ENCODE peak calls at places on chromosome 16, in ten cellular contexts. B is CD8-positive, alpha-beta memory T cell; J is heart left ventricle; N is tibial nerve; O is hepatocyte; Z is SK-N-SH; P is uterus; T is K562; G is tibial artery; H is mesendoderm. W is an unnamed sample.

GRCh38 chr16:1451702-1452392 is 7.5 kb upstream of the CCDC154 start:
- DNase-seq in O (no peak), J (no peak), P (no peak), G (no peak), T (no peak), N (no peak), B (no peak), Z (no peak), H (no peak), W (no peak)

GRCh38 chr16:61812251-61812650 is 224.0 kb downstream of the CDH8 start:
- DNase-seq in O (no peak), N (no peak), T (no peak), G (no peak), B (no peak), J (no peak), Z (no peak), P (no peak), H (no peak), W (peak; percentile 5)

GRCh38 chr16:72894291-72895151 is 153.4 kb downstream of the ZFHX3 start:
- DNase-seq in P (peak; percentile 36), T (no peak), B (no peak), J (peak; percentile 44), G (peak; percentile 74), O (no peak), H (no peak), Z (no peak), N (no peak), W (no peak)

GRCh38 chr16:89031715-89032659 is 55.0 kb upstream of the CBFA2T3 start:
- DNase-seq in O (no peak), Z (no peak), N (peak; percentile 28), T (no peak), G (no peak), J (peak; percentile 45), B (peak; percentile 63), H (no peak), P (no peak), W (no peak)

GRCh38 chr16:19718624-19718965 is 524 bp downstream of the IQCK start:
- DNase-seq in N (no peak), G (no peak), H (peak; percentile 55), P (no peak), T (no peak), B (no peak), O (peak; percentile 37), J (no peak), Z (no peak), W (peak; percentile 81)

GRCh38 chr16:12406840-12407690 is 396.6 kb downstream of the CPPED1 start:
- DNase-seq in J (no peak), N (no peak), Z (no peak), O (no peak), P (no peak), G (no peak), H (no peak), T (no peak), B (no peak), W (no peak)

GRCh38 chr16:8168016-8168415 is 422.3 kb downstream of the TMEM114 start:
- DNase-seq in Z (no peak), T (no peak), O (no peak), H (no peak), N (no peak), P (no peak), J (no peak), B (no peak), G (no peak), W (no peak)

GRCh38 chr16:87982491-87983415 is 31.5 kb downstream of the BANP start:
- DNase-seq in Z (no peak), G (peak; percentile 41), J (peak; percentile 10), P (no peak), O (no peak), H (no peak), T (no peak), B (no peak), N (no peak), W (no peak)

GRCh38 chr16:85871756-85872155 is 27.2 kb upstream of the IRF8 start:
- DNase-seq in H (no peak), T (no peak), P (no peak), B (no peak), O (no peak), G (no peak), N (no peak), J (no peak), Z (no peak), W (no peak)
- H3K27me3 ChIP-seq in H (no peaks in the 10 kb centered on the region), T (peaks cover 6% of the 10 kb centered on the region), P (no peaks in the 10 kb centered on the region), B (no peaks in the 10 kb centered on the region), O (no peaks in the 10 kb centered on the region), G (peaks cover 34% of the 10 kb centered on the region), N (no peaks in the 10 kb centered on the region), J (no peaks in the 10 kb centered on the region), Z (peaks cover 39% of the 10 kb centered on the region), W (no peaks in the 10 kb centered on the region)

GRCh38 chr16:13848795-13849194 is 71.2 kb upstream of the ERCC4 start:
- DNase-seq in G (no peak), N (no peak), Z (no peak), B (no peak), H (peak; percentile 23), J (no peak), O (no peak), P (no peak), T (no peak), W (peak; percentile 20)
- H3K4me3 ChIP-seq in G (no peak overlapping the region), N (no peak overlapping the region), Z (no peak overlapping the region), B (no peak overlapping the region), H (no peak overlapping the region), J (no peak overlapping the region), O (no peak overlapping the region), P (no peak overlapping the region), T (no peak overlapping the region), W (no peak overlapping the region)

GRCh38 chr16:84350611-84351400 is 17.5 kb upstream of the ATP2C2 start:
- DNase-seq in O (no peak), Z (no peak), H (no peak), N (no peak), P (no peak), B (no peak), T (no peak), G (no peak), J (no peak), W (no peak)

GRCh38 chr16:84351630-84352029 is 16.7 kb upstream of the ATP2C2 start:
- DNase-seq in P (no peak), B (no peak), T (no peak), H (no peak), Z (no peak), G (no peak), J (no peak), O (no peak), N (no peak), W (no peak)

GRCh38 chr16:84347161-84347560 is 21.2 kb upstream of the ATP2C2 start:
- DNase-seq in T (no peak), H (no peak), P (no peak), G (no peak), Z (no peak), B (no peak), J (no peak), O (no peak), N (no peak), W (no peak)

GRCh38 chr16:84349852-84350565 is 18.3 kb upstream of the ATP2C2 start:
- DNase-seq in H (no peak), N (no peak), J (no peak), G (no peak), T (no peak), O (no peak), B (no peak), P (no peak), Z (no peak), W (no peak)

GRCh38 chr16:84348386-84348785 is 20.0 kb upstream of the ATP2C2 start:
- DNase-seq in O (no peak), T (no peak), J (no peak), B (no peak), Z (no peak), G (no peak), N (no peak), H (no peak), P (no peak), W (no peak)
- H3K27me3 ChIP-seq in O (no peaks in the 10 kb centered on the region), T (peaks cover 54% of the 10 kb centered on the region), J (no peaks in the 10 kb centered on the region), B (no peaks in the 10 kb centered on the region), Z (peaks cover 45% of the 10 kb centered on the region), G (no peaks in the 10 kb centered on the region), N (no peaks in the 10 kb centered on the region), H (no peaks in the 10 kb centered on the region), P (no peaks in the 10 kb centered on the region), W (no peaks in the 10 kb centered on the region)

GRCh38 chr16:84312783-84313382 is 18.2 kb downstream of the WFDC1 start:
- DNase-seq in B (no peak), T (no peak), N (no peak), J (no peak), Z (peak; percentile 58), H (peak; percentile 62), G (no peak), O (peak; percentile 58), P (no peak), W (peak; percentile 93)
- H3K4me3 ChIP-seq in B (no peak overlapping the region), T (no peak overlapping the region), N (no peak overlapping the region), J (no peak overlapping the region), Z (no peak overlapping the region), H (no peak overlapping the region), G (peak overlapping the region; percentile 32), O (no peak overlapping the region), P (no peak overlapping the region), W (peak overlapping the region; percentile 19)

GRCh38 chr16:81817296-81817695 is 38.2 kb downstream of the PLCG2 start:
- DNase-seq in Z (no peak), T (no peak), N (no peak), J (no peak), G (no peak), H (no peak), B (no peak), P (no peak), O (no peak), W (no peak)

GRCh38 chr16:81816793-81817210 is 37.7 kb downstream of the PLCG2 start:
- DNase-seq in T (no peak), N (no peak), Z (no peak), J (no peak), B (no peak), P (no peak), H (no peak), G (no peak), O (no peak), W (no peak)

GRCh38 chr16:81818514-81819304 is 39.6 kb downstream of the PLCG2 start:
- DNase-seq in J (no peak), H (no peak), N (no peak), P (no peak), G (no peak), B (no peak), Z (no peak), O (no peak), T (no peak), W (no peak)

GRCh38 chr16:81816351-81816750 is 37.3 kb downstream of the PLCG2 start:
- DNase-seq in N (no peak), T (no peak), B (no peak), Z (no peak), O (no peak), G (no peak), J (no peak), P (no peak), H (no peak), W (no peak)

GRCh38 chr16:81817789-81818304 is 38.8 kb downstream of the PLCG2 start:
- DNase-seq in Z (no peak), B (no peak), H (no peak), J (no peak), G (no peak), P (no peak), O (no peak), T (no peak), N (no peak), W (no peak)
- H3K27me3 ChIP-seq in Z (no peaks in the 10 kb centered on the region), B (no peaks in the 10 kb centered on the region), H (no peaks in the 10 kb centered on the region), J (no peaks in the 10 kb centered on the region), G (peaks cover 4% of the 10 kb centered on the region), P (no peaks in the 10 kb centered on the region), O (no peaks in the 10 kb centered on the region), T (peaks cover 19% of the 10 kb centered on the region), N (no peaks in the 10 kb centered on the region), W (no peaks in the 10 kb centered on the region)

GRCh38 chr16:50203681-50204080 is 50.6 kb downstream of the TENT4B start:
- DNase-seq in P (no peak), T (no peak), H (no peak), G (no peak), O (no peak), J (no peak), B (no peak), N (no peak), Z (no peak), W (no peak)
- H3K4me3 ChIP-seq in P (no peak overlapping the region), T (no peak overlapping the region), H (no peak overlapping the region), G (no peak overlapping the region), O (no peak overlapping the region), J (no peak overlapping the region), B (no peak overlapping the region), N (no peak overlapping the region), Z (no peak overlapping the region), W (no peak overlapping the region)